ENCODE peak calls at places on chromosomes 11 and 22, in eight cellular contexts. Z, D, B, I, M, O, R and W are unnamed samples. For H3K4me1, the result is how much of the 10 kb centered on the place peaks cover.

GRCh38 chr11:36431429-36432092 is 78.5 kb downstream of the TRAF6 start:
- ATAC-seq in B (no peak), D (peak), O (peak), R (peak), I (peak), Z (peak), M (peak), W (peak)

GRCh38 chr22:37401401-37401859 is 25.8 kb downstream of the ELFN2 start:
- ATAC-seq in R (no peak), Z (no peak), B (no peak), D (no peak), O (no peak), M (no peak), I (no peak), W (no peak)

GRCh38 chr22:29917052-29917902 is 34.3 kb downstream of the MTMR3 start:
- ATAC-seq in B (peak), D (no peak), M (no peak), I (no peak), Z (no peak), R (peak), O (no peak), W (peak)

GRCh38 chr11:104183572-104183971 is 19.6 kb upstream of the PDGFD start:
- ATAC-seq in M (no peak), I (no peak), B (no peak), Z (no peak), R (no peak), D (no peak), O (no peak), W (no peak)

GRCh38 chr22:43476751-43477150 is 64.9 kb downstream of the MPPED1 start:
- ATAC-seq in O (no peak), I (no peak), M (peak), B (no peak), R (no peak), Z (no peak), D (peak), W (no peak)

GRCh38 chr22:41928416-41929157 is 2.0 kb upstream of the TNFRSF13C start:
- ATAC-seq in M (peak), D (peak), R (peak), O (peak), I (no peak), Z (no peak), B (peak), W (no peak)

GRCh38 chr11:11972148-11972547 is 36.3 kb downstream of the DKK3 start:
- ATAC-seq in M (no peak), Z (no peak), O (no peak), R (no peak), D (no peak), B (no peak), I (no peak), W (no peak)

GRCh38 chr22:37229012-37229804 is 14.9 kb downstream of the RAC2 start:
- ATAC-seq in B (no peak), I (peak), Z (peak), O (no peak), R (no peak), M (peak), D (peak), W (no peak)

GRCh38 chr22:39488563-39489083 is 13.5 kb upstream of the MIEF1 start:
- ATAC-seq in I (no peak), Z (peak), B (no peak), O (no peak), D (no peak), M (no peak), R (no peak), W (no peak)

GRCh38 chr11:118939948-118940598 is 14.3 kb upstream of the BCL9L start:
- ATAC-seq in B (peak), Z (peak), I (peak), O (peak), M (peak), R (peak), D (no peak), W (no peak)

GRCh38 chr11:100942016-100942415 is 187.6 kb downstream of the PGR start:
- ATAC-seq in I (no peak), B (no peak), M (no peak), Z (peak), R (no peak), D (no peak), O (no peak), W (no peak)

GRCh38 chr22:42680648-42681047 is 31.5 kb upstream of the CYB5R3 start:
- ATAC-seq in Z (no peak), R (no peak), I (no peak), D (peak), B (no peak), M (peak), O (peak), W (peak)

GRCh38 chr11:123822591-123822990 is 16.4 kb upstream of the OR6M1 start:
- ATAC-seq in Z (no peak), M (no peak), R (no peak), B (no peak), O (no peak), I (no peak), D (no peak), W (no peak)

GRCh38 chr22:24304067-24304675 is 33.5 kb downstream of the SPECC1L start:
- ATAC-seq in O (peak), Z (no peak), D (no peak), R (no peak), M (no peak), I (no peak), B (no peak), W (no peak)

GRCh38 chr22:46833228-46833627 is 70.8 kb downstream of the TBC1D22A start:
- ATAC-seq in R (peak), D (peak), I (no peak), M (peak), O (no peak), Z (no peak), B (peak), W (no peak)

GRCh38 chr11:111983187-111983986 is 41.8 kb upstream of the DLAT start:
- ATAC-seq in O (peak), B (peak), I (no peak), M (no peak), Z (peak), D (no peak), R (peak), W (no peak)

GRCh38 chr11:70107756-70108155 is 29.6 kb downstream of the ANO1 start:
- ATAC-seq in M (no peak), Z (no peak), R (no peak), O (no peak), I (no peak), B (no peak), D (no peak), W (no peak)

GRCh38 chr11:62567018-62567633 is 6.6 kb downstream of the EEF1G start:
- ATAC-seq in I (peak), M (no peak), B (no peak), Z (no peak), O (no peak), R (no peak), D (no peak), W (no peak)

GRCh38 chr11:66418168-66418985 is 2.5 kb upstream of the NPAS4 start:
- ATAC-seq in D (peak), M (peak), B (peak), Z (peak), I (peak), R (peak), O (no peak), W (peak)

GRCh38 chr11:35389897-35390462 is 29.4 kb downstream of the SLC1A2 start:
- ATAC-seq in Z (no peak), B (no peak), M (no peak), I (no peak), O (no peak), D (no peak), R (no peak), W (no peak)

GRCh38 chr11:90639687-90640086 is 416.8 kb upstream of the CHORDC1 start:
- ATAC-seq in D (no peak), M (no peak), O (no peak), B (peak), Z (no peak), R (no peak), I (no peak), W (peak)

GRCh38 chr11:111938687-111939160 is 1.6 kb downstream of the DIXDC1 start:
- ATAC-seq in R (peak), B (peak), O (no peak), D (no peak), M (peak), Z (peak), I (peak), W (peak)

GRCh38 chr11:70616938-70617674 is 218.8 kb downstream of the CTTN start:
- ATAC-seq in M (no peak), I (no peak), O (no peak), B (no peak), D (no peak), Z (no peak), R (peak), W (no peak)

GRCh38 chr22:48346911-48347310 is 1480.8 kb downstream of the BRD1 start:
- ATAC-seq in D (no peak), I (no peak), M (no peak), B (no peak), Z (no peak), O (no peak), R (no peak), W (no peak)

GRCh38 chr11:102546427-102546826 is 15.9 kb upstream of the MMP7 start:
- ATAC-seq in R (no peak), Z (no peak), I (peak), D (no peak), M (no peak), O (no peak), B (no peak), W (no peak)

GRCh38 chr11:8225589-8226036 is 38.1 kb downstream of the LMO1 start:
- ATAC-seq in Z (peak), M (peak), B (peak), O (no peak), R (peak), I (peak), D (peak), W (peak)

GRCh38 chr11:109853156-109853776 is 239.9 kb upstream of the ZC3H12C start:
- ATAC-seq in M (peak), I (peak), O (no peak), R (no peak), D (peak), B (peak), Z (peak), W (no peak)

GRCh38 chr11:44034639-44035038 is 13.1 kb upstream of the ACCSL start:
- ATAC-seq in Z (no peak), D (no peak), O (no peak), R (no peak), I (no peak), B (no peak), M (no peak), W (no peak)

GRCh38 chr11:16924826-16925494 is 89.3 kb downstream of the PLEKHA7 start:
- ATAC-seq in Z (no peak), I (peak), B (peak), D (peak), O (peak), M (peak), R (peak), W (peak)

GRCh38 chr11:78038697-78039313 is 15.7 kb upstream of the KCTD14 start:
- ATAC-seq in M (no peak), I (no peak), R (peak), B (no peak), D (no peak), Z (no peak), O (no peak), W (no peak)

GRCh38 chr22:50621948-50622722 is 5.8 kb downstream of the ARSA start:
- ATAC-seq in R (peak), I (peak), O (no peak), B (peak), D (no peak), M (peak), Z (peak), W (no peak)

GRCh38 chr11:81377418-81377817 is 1356.2 kb downstream of the FAM181B start:
- ATAC-seq in O (no peak), M (no peak), R (no peak), D (no peak), I (no peak), Z (no peak), B (no peak), W (no peak)

GRCh38 chr11:81368192-81368591 is 1365.5 kb downstream of the FAM181B start:
- ATAC-seq in O (no peak), M (no peak), Z (no peak), R (no peak), D (no peak), I (no peak), B (no peak), W (no peak)

DNA sequence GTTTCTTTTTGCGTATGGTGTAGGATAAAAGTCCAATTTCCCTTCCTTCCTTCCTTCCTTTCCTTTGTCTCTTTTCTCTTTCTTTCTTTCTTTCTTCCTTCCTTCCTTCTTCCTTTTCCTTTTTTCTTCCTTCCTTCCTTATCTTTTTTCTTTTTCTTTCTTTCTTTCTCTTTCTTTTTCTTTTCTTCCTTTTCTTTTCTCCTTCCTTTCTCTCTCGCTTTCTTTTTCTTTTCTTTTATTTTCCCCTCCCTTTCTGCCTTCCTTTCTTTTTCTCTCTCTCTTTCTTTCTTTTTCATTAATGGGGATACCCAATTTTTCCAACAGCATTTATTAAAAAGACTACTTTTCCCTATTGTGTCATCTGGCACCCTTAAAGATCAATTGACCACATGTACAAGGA is 1359.7 kb downstream of the FAM181B start:
- ATAC-seq in M (no peak), B (no peak), Z (no peak), R (no peak), O (no peak), D (no peak), I (no peak), W (no peak)
- TF ChIP-seq CTCF in M (no peak), B (no peak), Z (no peak), R (no peak), O (no peak), D (no peak), I (no peak), W (no peak)

GRCh38 chr22:40594924-40595323 is 41.6 kb downstream of the MRTFA start:
- ATAC-seq in O (no peak), B (no peak), D (no peak), I (no peak), M (no peak), Z (no peak), R (no peak), W (no peak)

GRCh38 chr22:40594346-40594745 is 42.2 kb downstream of the MRTFA start:
- ATAC-seq in Z (no peak), B (no peak), M (no peak), I (peak), D (no peak), O (no peak), R (no peak), W (no peak)

GRCh38 chr22:40592352-40593113 is 44.0 kb downstream of the MRTFA start:
- ATAC-seq in O (no peak), M (no peak), R (no peak), I (peak), B (no peak), Z (no peak), D (no peak), W (no peak)

GRCh38 chr22:40595497-40596234 is 40.9 kb downstream of the MRTFA start:
- ATAC-seq in O (no peak), I (no peak), B (no peak), M (no peak), R (no peak), D (no peak), Z (no peak), W (peak)

GRCh38 chr22:40593460-40594273 is 42.9 kb downstream of the MRTFA start:
- ATAC-seq in M (peak), I (peak), R (peak), D (no peak), O (no peak), Z (peak), B (no peak), W (no peak)
- TF ChIP-seq POLR2AphosphoS5 in M (no peak), I (no peak), R (no peak), D (no peak), O (no peak), Z (no peak), B (no peak), W (no peak)

GRCh38 chr22:20955548-20955947 is 11.5 kb upstream of the AIFM3 start:
- ATAC-seq in O (no peak), M (no peak), B (no peak), Z (peak), R (no peak), I (no peak), D (no peak), W (no peak)
- H3K4me1 ChIP-seq in O (under half), M (under half), B (under half), Z (under half), R (half or more), I (under half), D (under half), W (under half)

DNA sequence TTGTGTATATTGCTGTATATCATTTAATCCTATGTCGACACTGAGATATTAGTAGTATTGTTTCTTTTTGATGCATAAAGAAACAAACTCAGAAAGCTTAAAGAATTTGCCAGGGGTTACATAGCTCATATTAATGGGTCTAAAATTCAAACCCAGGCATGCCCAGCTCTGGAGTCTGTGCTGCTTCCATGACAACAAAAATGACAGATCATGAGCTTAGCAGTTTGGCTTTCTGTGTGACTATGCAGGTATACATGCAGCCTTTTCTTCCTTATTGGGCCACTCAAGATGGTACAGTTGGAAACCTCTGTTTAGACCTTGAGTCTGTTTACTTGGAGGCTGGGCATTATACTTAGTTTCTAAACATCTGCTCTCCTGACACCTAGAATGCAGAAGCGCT is 220.5 kb upstream of the TENM4 start:
- ATAC-seq in M (no peak), O (no peak), D (no peak), R (no peak), B (no peak), Z (no peak), I (no peak), W (no peak)
- TF ChIP-seq CTCF in M (no peak), O (no peak), D (no peak), R (no peak), B (no peak), Z (no peak), I (no peak), W (no peak)

GRCh38 chr11:1906623-1907423 is 12.7 kb upstream of the TNNT3 start:
- ATAC-seq in R (no peak), D (no peak), B (peak), Z (no peak), O (no peak), M (peak), I (no peak), W (no peak)

GRCh38 chr11:1909524-1909923 is 10.0 kb upstream of the TNNT3 start:
- ATAC-seq in R (no peak), O (no peak), Z (no peak), B (no peak), I (no peak), D (no peak), M (no peak), W (no peak)

GRCh38 chr11:1907955-1908354 is 11.5 kb upstream of the TNNT3 start:
- ATAC-seq in O (no peak), R (no peak), B (peak), M (peak), D (no peak), Z (no peak), I (no peak), W (peak)

GRCh38 chr11:1906146-1906545 is 13.4 kb upstream of the TNNT3 start:
- ATAC-seq in M (no peak), Z (no peak), I (no peak), O (no peak), D (no peak), B (no peak), R (no peak), W (no peak)

GRCh38 chr11:1908579-1908978 is 10.9 kb upstream of the TNNT3 start:
- ATAC-seq in O (no peak), D (no peak), R (no peak), B (no peak), M (no peak), I (no peak), Z (no peak), W (no peak)
- TF ChIP-seq POLR2AphosphoS5 in O (no peak), D (no peak), R (no peak), B (no peak), M (no peak), I (no peak), Z (no peak), W (no peak)

DNA sequence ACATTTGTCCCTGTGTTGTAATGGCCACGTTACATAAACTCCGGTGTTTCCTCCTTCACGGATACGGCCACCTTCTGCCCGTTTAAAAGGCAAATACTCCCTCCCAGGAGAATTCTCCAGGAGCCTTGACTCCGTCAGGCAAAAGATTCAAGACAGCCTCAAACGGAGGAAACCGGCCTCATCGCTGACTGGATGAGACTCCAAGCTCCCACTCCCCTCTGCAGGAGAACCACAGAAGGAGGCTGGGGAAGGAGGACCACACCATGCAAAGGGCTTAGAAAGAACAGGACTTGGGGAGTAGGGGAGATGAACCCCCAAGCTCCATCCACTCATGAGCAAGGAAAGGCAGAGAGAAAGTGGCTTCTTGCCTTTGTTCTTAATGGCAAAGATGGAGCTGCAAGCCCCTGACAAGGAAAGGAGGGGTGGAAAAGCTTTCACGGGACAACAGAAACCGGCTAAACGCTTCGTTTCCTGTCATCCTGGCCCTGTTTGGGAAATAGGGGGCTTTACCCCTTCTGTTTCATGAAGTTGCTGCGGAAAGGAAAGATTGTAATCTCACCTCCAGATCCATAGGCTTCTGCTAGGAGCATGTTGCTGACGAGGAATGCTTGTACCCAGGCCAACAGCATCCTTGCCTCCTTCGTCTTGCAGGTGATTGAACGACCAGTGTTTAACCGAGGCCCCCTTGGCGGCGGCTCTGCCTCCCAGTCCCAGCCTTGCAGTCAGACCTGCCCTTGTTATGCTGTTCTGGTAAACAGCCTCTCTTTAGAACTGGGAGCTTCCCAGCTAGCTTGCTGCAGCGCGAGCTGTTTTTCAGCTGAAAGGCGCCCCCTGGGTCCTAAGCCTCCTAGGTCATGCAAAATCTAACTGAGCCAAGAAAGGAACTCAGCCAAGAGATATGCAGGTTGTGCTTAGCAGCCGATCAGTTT is at the start of gene PIK3IP1:
- ATAC-seq in D (peak), I (peak), M (peak), B (peak), Z (peak), R (peak), O (peak), W (peak)
- H3K4me1 ChIP-seq in D (under half), I (under half), M (under half), B (under half), Z (under half), R (under half), O (half or more), W (under half)